ENCODE peak calls at places on chromosome 9, in five cellular contexts. L is choroid plexus epithelial cell, X is COLO829, T is Kasumi-1, Z is EL. Q is an unnamed sample.
A peak's percentile ranks its signal among the peaks of the same experiment; 100 is the strongest.

GRCh38 chr9:2859776-2860379 is 16.0 kb upstream of the PUM3 start:
- DNase-seq in T (peak; percentile 51), L (peak; percentile 75), Z (peak; percentile 68), X (no peak), Q (no peak)

GRCh38 chr9:99820330-99821186 is 1.1 kb upstream of the NR4A3 start:
- DNase-seq in Z (peak; percentile 60), X (peak; percentile 36), L (peak; percentile 90), T (peak; percentile 62), Q (no peak)

GRCh38 chr9:95175523-95175922 is 142.0 kb downstream of the FANCC start:
- DNase-seq in L (no peak), T (no peak), Z (no peak), X (no peak), Q (no peak)

GRCh38 chr9:93246111-93246510 is 62.2 kb downstream of the WNK2 start:
- DNase-seq in T (no peak), L (no peak), Z (no peak), X (no peak), Q (peak; percentile 45)

GRCh38 chr9:8156336-8156735 is 356.8 kb upstream of the DMAC1 start:
- DNase-seq in T (no peak), L (no peak), Z (no peak), X (no peak), Q (no peak)

GRCh38 chr9:105912157-105912867 is 218.0 kb downstream of the TMEM38B start:
- DNase-seq in T (no peak), X (no peak), L (no peak), Z (no peak), Q (no peak)

GRCh38 chr9:23322392-23322791 is 503.6 kb downstream of the ELAVL2 start:
- DNase-seq in L (no peak), T (peak; percentile 7), X (no peak), Z (no peak), Q (no peak)

GRCh38 chr9:134455951-134456739 is 129.9 kb downstream of the RXRA start:
- DNase-seq in T (peak; percentile 94), L (peak; percentile 97), Z (peak; percentile 99), X (peak; percentile 29), Q (peak; percentile 93)

GRCh38 chr9:129964901-129965734 is 77.9 kb downstream of the FNBP1 start:
- DNase-seq in X (no peak), T (no peak), L (peak; percentile 61), Z (peak; percentile 79), Q (no peak)

GRCh38 chr9:96340707-96341106 is 38.7 kb upstream of the HSD17B3 start:
- DNase-seq in X (no peak), Z (no peak), T (no peak), L (no peak), Q (no peak)

GRCh38 chr9:132732326-132732725 is 62.1 kb downstream of the GTF3C4 start:
- DNase-seq in T (no peak), X (no peak), L (no peak), Z (peak; percentile 42), Q (no peak)

GRCh38 chr9:21800931-21801682 is 1.3 kb upstream of the MTAP start:
- DNase-seq in X (no peak), T (no peak), Z (no peak), L (no peak), Q (no peak)

GRCh38 chr9:127708952-127709587 is 2.3 kb downstream of the CFAP157 start:
- DNase-seq in L (no peak), Z (no peak), X (no peak), T (no peak), Q (no peak)

GRCh38 chr9:81687521-81688261 is 1.7 kb downstream of the TLE1 start:
- DNase-seq in X (no peak), L (peak; percentile 28), Z (peak; percentile 37), T (no peak), Q (peak; percentile 78)

GRCh38 chr9:37936965-37937364 is 33.0 kb upstream of the SLC25A51 start:
- DNase-seq in Z (peak; percentile 84), L (peak; percentile 85), T (no peak), X (peak; percentile 74), Q (peak; percentile 60)

GRCh38 chr9:132768932-132769894 is 98.9 kb downstream of the GTF3C4 start:
- DNase-seq in X (peak; percentile 51), T (peak; percentile 82), L (peak; percentile 76), Z (peak; percentile 64), Q (no peak)

GRCh38 chr9:96136992-96137665 is 164.8 kb downstream of the HSD17B3 start:
- DNase-seq in T (no peak), L (peak; percentile 89), Z (peak; percentile 66), X (peak; percentile 22), Q (no peak)

GRCh38 chr9:121222524-121223171 is 21.0 kb upstream of the RAB14 start:
- DNase-seq in T (peak; percentile 71), L (peak; percentile 74), Z (peak; percentile 62), X (peak; percentile 61), Q (no peak)

GRCh38 chr9:13174906-13175639 is 104.4 kb downstream of the MPDZ start:
- DNase-seq in L (no peak), X (no peak), Z (no peak), T (no peak), Q (no peak)

GRCh38 chr9:99023831-99024230 is 80.1 kb downstream of the COL15A1 start:
- DNase-seq in T (no peak), L (peak; percentile 86), X (no peak), Z (peak; percentile 62), Q (peak; percentile 81)

GRCh38 chr9:119483153-119483552 is 113.9 kb upstream of the BRINP1 start:
- DNase-seq in T (no peak), X (no peak), L (no peak), Z (no peak), Q (no peak)

GRCh38 chr9:136011703-136012496 is 50.7 kb upstream of the UBAC1 start:
- DNase-seq in L (peak; percentile 93), X (no peak), T (no peak), Z (no peak), Q (peak; percentile 93)

GRCh38 chr9:135192686-135193085 is 105.2 kb downstream of the OLFM1 start:
- DNase-seq in Z (no peak), T (no peak), X (no peak), L (no peak), Q (no peak)

GRCh38 chr9:84111726-84112125 is 131.1 kb downstream of the RMI1 start:
- DNase-seq in L (peak; percentile 1), Z (peak; percentile 13), X (no peak), T (no peak), Q (no peak)

GRCh38 chr9:115733736-115734135 is 419.9 kb upstream of the PAPPA start:
- DNase-seq in Z (peak; percentile 18), L (no peak), X (no peak), T (no peak), Q (no peak)

GRCh38 chr9:108443741-108444140 is 412.0 kb downstream of the ACTL7B start:
- DNase-seq in X (no peak), Z (peak; percentile 86), L (peak; percentile 69), T (no peak), Q (no peak)

GRCh38 chr9:100030548-100030947 is 68.3 kb downstream of the ERP44 start:
- DNase-seq in T (no peak), X (no peak), Z (no peak), L (no peak), Q (no peak)